ENCODE peak calls at places on chromosome 10, in six cellular contexts. N, P, E, K, L and U are unnamed samples.

GRCh38 chr10:44114441-44114840 is 270.5 kb downstream of the CXCL12 start:
- DNase-seq in N (no peak), P (no peak), E (no peak), K (no peak), L (no peak), U (no peak)

GRCh38 chr10:102114861-102115618 is 5.1 kb downstream of the LDB1 start:
- DNase-seq in N (peak), P (peak), E (peak), K (peak), L (peak), U (peak)

GRCh38 chr10:5563991-5564536 is 39.3 kb downstream of the CALML3 start:
- DNase-seq in N (no peak), P (no peak), E (no peak), K (peak), L (no peak), U (no peak)

GRCh38 chr10:70477661-70478162 is 855 bp upstream of the PALD1 start:
- DNase-seq in N (no peak), P (no peak), E (peak), K (peak), L (peak), U (peak)

GRCh38 chr10:66822801-66823200 is 103.0 kb upstream of the LRRTM3 start:
- DNase-seq in N (no peak), P (no peak), E (no peak), K (no peak), L (peak), U (no peak)

GRCh38 chr10:58016614-58017013 is 251.1 kb downstream of the IPMK start:
- DNase-seq in N (no peak), P (no peak), E (no peak), K (no peak), L (no peak), U (no peak)

GRCh38 chr10:59245751-59246150 is 69.3 kb downstream of the PHYHIPL start:
- DNase-seq in N (no peak), P (no peak), E (no peak), K (no peak), L (no peak), U (no peak)

GRCh38 chr10:62083413-62083794 is 181.9 kb downstream of the ARID5B start:
- DNase-seq in N (no peak), P (no peak), E (no peak), K (no peak), L (no peak), U (no peak)

GRCh38 chr10:94006591-94007550 is 13.1 kb downstream of the PLCE1 start:
- DNase-seq in N (no peak), P (no peak), E (peak), K (no peak), L (no peak), U (peak)

GRCh38 chr10:112394475-112394875 is 20.6 kb downstream of the ACSL5 start:
- DNase-seq in N (no peak), P (no peak), E (peak), K (no peak), L (no peak), U (no peak)

GRCh38 chr10:6048281-6049030 is 13.7 kb downstream of the IL2RA start:
- DNase-seq in N (no peak), P (no peak), E (no peak), K (no peak), L (no peak), U (no peak)

GRCh38 chr10:5943536-5943935 is 33.8 kb downstream of the IL15RA start:
- DNase-seq in N (peak), P (no peak), E (no peak), K (peak), L (peak), U (peak)

GRCh38 chr10:76050291-76050625 is 618.8 kb downstream of the LRMDA start:
- DNase-seq in N (no peak), P (no peak), E (no peak), K (no peak), L (no peak), U (no peak)

GRCh38 chr10:76055466-76055865 is 624.0 kb downstream of the LRMDA start:
- DNase-seq in N (no peak), P (no peak), E (no peak), K (no peak), L (no peak), U (no peak)

GRCh38 chr10:76049581-76050290 is 618.3 kb downstream of the LRMDA start:
- DNase-seq in N (no peak), P (no peak), E (no peak), K (no peak), L (no peak), U (no peak)

GRCh38 chr10:76052798-76053473 is 621.5 kb downstream of the LRMDA start:
- DNase-seq in N (no peak), P (no peak), E (no peak), K (no peak), L (no peak), U (no peak)

DNA sequence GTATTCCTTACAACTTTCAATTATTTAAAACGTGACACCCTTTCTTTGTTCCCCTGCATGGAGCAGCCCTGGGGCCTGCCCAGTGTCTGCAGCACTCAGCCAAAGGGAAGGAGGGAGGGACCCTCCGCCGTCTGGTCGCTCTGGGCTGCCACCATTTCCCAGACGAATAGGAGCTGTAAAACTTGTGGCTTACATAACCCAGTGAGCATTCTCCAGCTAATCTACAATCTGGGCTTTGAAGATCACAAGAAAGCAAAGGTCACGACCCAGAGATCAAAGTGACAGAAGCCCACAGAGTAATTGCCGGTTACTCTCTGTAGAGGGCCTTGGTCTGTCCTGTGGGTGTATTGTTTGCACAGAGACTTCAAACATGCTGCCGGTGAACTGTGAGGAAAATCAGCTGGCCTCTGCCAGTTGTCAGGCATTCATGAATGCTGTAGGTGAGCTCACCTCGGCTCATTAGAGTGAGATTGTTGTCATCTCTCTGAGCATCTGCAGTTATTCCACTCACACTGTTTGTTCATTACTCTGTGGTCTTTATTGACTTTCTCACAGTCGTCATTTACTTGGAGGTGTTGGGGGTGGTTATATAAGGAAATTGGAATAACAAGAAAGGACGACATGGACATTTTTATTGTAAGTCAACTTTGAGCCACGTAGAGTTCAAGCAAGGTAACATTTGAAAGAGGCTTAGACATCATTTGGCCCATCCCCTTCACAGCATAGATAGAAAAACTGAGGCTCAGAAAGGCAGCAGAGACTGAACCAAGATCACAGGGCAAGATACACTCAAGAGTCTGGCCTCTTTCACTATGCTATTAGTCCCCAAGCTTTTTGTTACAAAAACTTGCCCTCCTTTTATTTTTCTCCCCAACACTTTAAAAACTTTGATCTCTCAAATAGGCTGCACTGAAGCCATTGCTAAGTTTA is 619.8 kb downstream of the LRMDA start:
- DNase-seq in N (no peak), P (no peak), E (peak), K (no peak), L (peak), U (no peak)
- H3K27ac ChIP-seq in N (no peak), P (no peak), E (peak), K (no peak), L (no peak), U (no peak)

DNA sequence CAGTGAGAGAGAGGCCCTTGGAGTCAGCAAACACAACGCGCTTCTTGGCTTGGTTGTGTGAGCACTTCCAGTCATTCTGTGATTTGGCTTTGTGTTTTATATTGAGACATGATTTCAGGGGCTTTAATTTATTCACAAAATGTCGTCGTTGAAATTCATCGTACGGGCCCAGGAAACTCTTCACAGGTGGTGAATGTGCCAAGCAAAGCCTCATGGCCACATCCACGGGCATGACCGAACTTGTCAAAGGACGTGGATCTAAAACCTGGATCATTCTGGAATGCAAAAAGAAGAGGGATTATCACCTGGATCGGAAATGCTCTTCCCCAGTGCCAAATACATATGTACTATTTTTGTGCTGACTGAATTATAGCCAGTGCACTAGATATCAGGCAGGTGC is 2.3 kb downstream of the PPP1R3C start:
- DNase-seq in N (no peak), P (no peak), E (no peak), K (no peak), L (no peak), U (no peak)
- H3K27ac ChIP-seq in N (peak), P (no peak), E (no peak), K (no peak), L (no peak), U (peak)

GRCh38 chr10:97080051-97080776 is 105.5 kb downstream of the SLIT1 start:
- DNase-seq in N (no peak), P (no peak), E (no peak), K (no peak), L (no peak), U (no peak)

GRCh38 chr10:97081621-97082235 is 104.0 kb downstream of the SLIT1 start:
- DNase-seq in N (peak), P (peak), E (peak), K (no peak), L (peak), U (peak)

GRCh38 chr10:97078280-97079156 is 107.2 kb downstream of the SLIT1 start:
- DNase-seq in N (no peak), P (no peak), E (no peak), K (no peak), L (no peak), U (no peak)

GRCh38 chr10:97079157-97079435 is 106.7 kb downstream of the SLIT1 start:
- DNase-seq in N (no peak), P (no peak), E (no peak), K (no peak), L (no peak), U (no peak)

GRCh38 chr10:97079454-97079853 is 106.3 kb downstream of the SLIT1 start:
- DNase-seq in N (no peak), P (no peak), E (no peak), K (no peak), L (no peak), U (no peak)
- H3K27ac ChIP-seq in N (no peak), P (no peak), E (no peak), K (no peak), L (no peak), U (no peak)

DNA sequence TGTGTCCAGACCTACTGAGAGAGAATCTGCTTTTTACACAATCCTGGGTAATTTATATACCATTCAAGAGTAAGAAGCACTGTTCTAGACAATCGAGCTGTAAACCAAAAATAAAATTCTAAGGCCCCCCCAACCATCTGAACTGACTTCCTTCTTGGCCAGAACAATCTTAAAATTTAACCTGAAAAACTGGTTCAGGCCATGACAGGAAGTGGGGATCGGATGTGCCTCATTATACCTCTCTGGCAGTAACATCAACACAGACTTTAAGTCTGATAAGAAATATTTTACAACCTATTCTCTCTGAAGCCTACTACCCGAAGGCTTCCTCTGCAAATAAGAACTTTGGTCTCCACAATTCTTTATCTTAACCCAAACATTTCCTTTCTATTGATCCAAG is 75.2 kb upstream of the KIF5B start:
- DNase-seq in N (no peak), P (no peak), E (no peak), K (no peak), L (no peak), U (no peak)
- H3K27ac ChIP-seq in N (no peak), P (no peak), E (peak), K (no peak), L (no peak), U (no peak)

GRCh38 chr10:72037266-72037665 is 51.1 kb downstream of the SPOCK2 start:
- DNase-seq in N (no peak), P (no peak), E (no peak), K (no peak), L (peak), U (no peak)
- H3K27ac ChIP-seq in N (peak), P (no peak), E (peak), K (no peak), L (no peak), U (peak)

DNA sequence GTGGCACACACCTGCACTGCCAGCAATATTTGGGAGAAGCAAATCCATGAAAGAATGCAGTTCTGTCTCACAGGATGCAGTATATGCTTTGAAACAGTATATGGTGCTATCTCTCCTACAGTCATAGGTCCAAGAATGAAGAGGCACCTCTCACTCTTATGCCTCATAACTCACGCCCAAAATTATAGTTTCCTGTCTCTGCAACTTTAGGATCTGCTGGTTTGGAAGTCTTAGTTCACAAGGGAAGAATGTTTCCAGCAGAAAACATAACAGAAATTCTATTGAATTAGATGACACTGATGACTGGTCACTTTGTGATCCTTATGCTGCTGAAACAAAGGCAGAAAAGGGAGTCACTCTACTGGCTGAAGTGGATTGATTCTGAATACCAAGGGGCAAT is 5.7 kb downstream of the C10orf67 start:
- DNase-seq in N (no peak), P (no peak), E (no peak), K (no peak), L (no peak), U (no peak)
- H3K27ac ChIP-seq in N (no peak), P (no peak), E (no peak), K (no peak), L (no peak), U (no peak)

GRCh38 chr10:69048103-69048502 is 39.8 kb upstream of the SRGN start:
- DNase-seq in N (peak), P (no peak), E (no peak), K (peak), L (no peak), U (no peak)

GRCh38 chr10:69051710-69052487 is 36.0 kb upstream of the SRGN start:
- DNase-seq in N (no peak), P (no peak), E (no peak), K (no peak), L (peak), U (no peak)

GRCh38 chr10:69049564-69049955 is 38.3 kb upstream of the SRGN start:
- DNase-seq in N (no peak), P (no peak), E (no peak), K (no peak), L (no peak), U (no peak)

GRCh38 chr10:69055241-69055640 is 32.7 kb upstream of the SRGN start:
- DNase-seq in N (no peak), P (no peak), E (no peak), K (no peak), L (no peak), U (no peak)

GRCh38 chr10:69051303-69051702 is 36.6 kb upstream of the SRGN start:
- DNase-seq in N (no peak), P (no peak), E (no peak), K (peak), L (no peak), U (no peak)
- H3K27ac ChIP-seq in N (peak), P (no peak), E (no peak), K (no peak), L (no peak), U (peak)

DNA sequence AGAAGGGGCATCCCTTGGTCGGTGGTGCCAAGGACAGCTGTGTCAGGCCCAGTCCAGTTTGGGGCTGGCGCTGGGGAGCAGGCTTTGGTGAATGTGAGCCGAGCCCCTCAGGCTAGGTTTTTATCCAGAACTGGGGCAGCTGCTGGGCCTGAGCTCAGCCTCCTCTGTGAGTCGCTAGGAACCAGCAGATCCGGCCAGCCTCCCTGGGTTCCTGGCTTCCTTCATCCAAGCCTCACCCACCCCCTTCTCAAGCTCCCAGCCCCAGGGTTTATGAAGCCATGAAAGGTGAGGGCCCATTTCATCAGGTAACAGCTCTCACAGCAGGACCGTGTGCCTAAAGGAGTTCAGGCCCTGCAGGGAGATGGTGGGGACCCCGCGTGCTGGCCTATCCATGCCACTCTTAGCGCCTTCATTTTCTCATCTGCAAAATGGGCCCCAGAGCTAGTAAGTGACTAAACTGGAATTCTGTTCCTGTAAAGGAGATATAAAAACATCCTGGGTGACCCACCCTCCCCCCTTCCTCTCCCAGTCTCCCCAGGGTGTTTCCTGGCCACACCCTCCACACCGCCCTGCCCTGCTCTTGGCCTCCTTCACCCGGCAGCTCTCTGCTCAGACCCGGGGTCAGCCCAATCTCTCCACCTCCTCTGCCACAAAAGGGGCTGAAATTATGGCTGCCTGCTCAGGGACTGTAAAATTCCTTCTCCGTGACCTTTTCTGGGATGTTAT is 70.8 kb downstream of the C10orf105 start:
- DNase-seq in N (no peak), P (no peak), E (no peak), K (no peak), L (no peak), U (no peak)
- H3K27ac ChIP-seq in N (no peak), P (no peak), E (no peak), K (no peak), L (no peak), U (no peak)

DNA sequence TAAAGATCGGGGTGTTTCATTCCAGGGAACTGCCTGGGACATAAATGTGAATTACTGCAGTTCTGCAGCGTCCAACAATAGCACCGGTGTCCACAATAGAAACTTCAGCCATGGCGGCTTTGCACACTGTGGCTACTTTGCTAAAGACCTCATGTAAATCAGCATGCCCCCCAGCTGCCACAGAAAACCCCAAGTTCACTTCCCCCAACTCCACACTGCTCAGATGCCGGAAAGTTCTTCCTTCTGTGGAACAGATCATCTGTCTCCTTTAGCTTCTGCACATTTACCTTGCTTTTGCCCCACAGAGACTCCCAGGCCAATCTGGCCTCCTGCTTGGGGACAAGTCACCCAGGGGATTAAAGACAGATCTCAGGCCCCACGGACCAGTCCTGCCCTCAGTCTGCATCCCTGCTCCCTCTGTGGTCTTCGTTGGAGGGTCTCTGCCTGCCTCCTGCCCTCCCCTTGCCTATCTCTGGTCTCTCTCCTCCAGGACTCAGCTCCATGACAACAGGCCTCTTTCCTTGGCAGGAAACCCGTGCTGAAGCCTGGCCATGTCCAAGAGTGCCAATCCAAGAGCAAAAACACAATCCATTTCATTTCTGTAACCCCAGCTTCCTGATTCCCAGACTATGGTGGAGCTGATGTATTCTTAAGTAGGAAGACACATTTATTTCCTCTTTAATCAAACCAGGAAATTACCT is 403.2 kb downstream of the RPS24 start:
- DNase-seq in N (no peak), P (no peak), E (no peak), K (no peak), L (no peak), U (no peak)
- H3K27ac ChIP-seq in N (no peak), P (no peak), E (peak), K (no peak), L (no peak), U (no peak)

DNA sequence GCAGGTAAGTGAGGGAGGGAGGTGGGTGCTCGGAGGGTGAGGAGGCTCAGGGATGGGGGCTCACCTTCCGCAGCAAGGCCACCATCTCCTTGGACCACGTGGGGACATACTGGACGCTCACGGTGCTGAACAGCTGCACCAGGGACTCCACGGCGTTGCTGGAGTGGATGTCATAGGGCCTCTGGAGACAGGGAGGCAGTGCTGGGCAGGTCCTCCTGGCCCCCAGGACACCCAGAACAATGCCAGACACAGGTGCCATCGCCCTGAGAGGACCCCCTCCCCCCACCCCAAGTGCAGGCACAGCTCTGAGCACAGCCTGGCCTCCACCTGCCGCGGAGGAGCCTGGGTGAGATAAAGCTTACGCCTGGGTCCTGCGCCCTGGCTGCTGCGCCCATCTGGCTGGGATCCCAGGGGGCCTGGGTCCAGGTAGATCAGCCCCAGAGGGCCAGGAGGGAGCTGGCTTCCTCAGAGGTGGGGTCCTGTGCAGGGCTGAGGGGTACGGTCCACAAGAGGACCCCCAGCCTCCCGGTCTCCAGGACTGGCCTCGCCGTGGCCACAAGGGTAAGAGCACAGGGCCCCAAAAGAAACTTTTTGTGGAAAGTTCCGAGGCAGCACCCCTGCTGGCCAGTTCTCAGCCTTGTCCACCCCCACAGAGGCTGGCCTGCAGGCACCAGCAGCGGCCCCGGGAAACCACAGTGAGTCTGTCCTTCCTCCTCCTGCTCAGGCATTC is 37.8 kb downstream of the DPYSL4 start:
- DNase-seq in N (no peak), P (no peak), E (no peak), K (peak), L (no peak), U (no peak)
- H3K27ac ChIP-seq in N (no peak), P (no peak), E (no peak), K (no peak), L (no peak), U (no peak)